ENCODE peak calls at places on chromosomes 7 and 10, in four cellular contexts. U, B, W and H are unnamed samples.

GRCh38 chr10:76881477-76882220 is 756.0 kb downstream of the KCNMA1 start:
- DNase-seq in B (peak), U (no peak), W (peak), H (peak)

GRCh38 chr7:137930616-137931015 is 71.3 kb downstream of the CREB3L2 start:
- DNase-seq in B (peak), W (peak), U (peak), H (peak)

GRCh38 chr7:43480581-43480980 is 102.3 kb upstream of the STK17A start:
- DNase-seq in U (no peak), B (no peak), W (no peak), H (no peak)

GRCh38 chr10:97542169-97543024 is 30.2 kb upstream of the ANKRD2 start:
- DNase-seq in B (peak), U (peak), W (peak), H (peak)

GRCh38 chr10:99796928-99797327 is 14.5 kb downstream of the ABCC2 start:
- DNase-seq in U (no peak), B (no peak), W (no peak), H (no peak)

GRCh38 chr7:131787101-131787500 is 230.7 kb upstream of the PODXL start:
- DNase-seq in W (no peak), B (no peak), U (no peak), H (no peak)

GRCh38 chr7:27159278-27160146 is 3.0 kb upstream of the HOXA7 start:
- DNase-seq in W (peak), B (peak), U (no peak), H (no peak)

GRCh38 chr10:75497997-75498797 is 66.8 kb downstream of the LRMDA start:
- DNase-seq in W (peak), B (no peak), U (no peak), H (peak)

GRCh38 chr7:1027285-1028043 is 16.9 kb upstream of the GPR146 start:
- DNase-seq in W (peak), B (peak), U (peak), H (peak)

GRCh38 chr7:6531492-6532279 is 19.6 kb downstream of the GRID2IP start:
- DNase-seq in W (no peak), B (no peak), U (no peak), H (no peak)
- H3K4me3 ChIP-seq in W (no peak), B (no peak), U (peak), H (no peak)

DNA sequence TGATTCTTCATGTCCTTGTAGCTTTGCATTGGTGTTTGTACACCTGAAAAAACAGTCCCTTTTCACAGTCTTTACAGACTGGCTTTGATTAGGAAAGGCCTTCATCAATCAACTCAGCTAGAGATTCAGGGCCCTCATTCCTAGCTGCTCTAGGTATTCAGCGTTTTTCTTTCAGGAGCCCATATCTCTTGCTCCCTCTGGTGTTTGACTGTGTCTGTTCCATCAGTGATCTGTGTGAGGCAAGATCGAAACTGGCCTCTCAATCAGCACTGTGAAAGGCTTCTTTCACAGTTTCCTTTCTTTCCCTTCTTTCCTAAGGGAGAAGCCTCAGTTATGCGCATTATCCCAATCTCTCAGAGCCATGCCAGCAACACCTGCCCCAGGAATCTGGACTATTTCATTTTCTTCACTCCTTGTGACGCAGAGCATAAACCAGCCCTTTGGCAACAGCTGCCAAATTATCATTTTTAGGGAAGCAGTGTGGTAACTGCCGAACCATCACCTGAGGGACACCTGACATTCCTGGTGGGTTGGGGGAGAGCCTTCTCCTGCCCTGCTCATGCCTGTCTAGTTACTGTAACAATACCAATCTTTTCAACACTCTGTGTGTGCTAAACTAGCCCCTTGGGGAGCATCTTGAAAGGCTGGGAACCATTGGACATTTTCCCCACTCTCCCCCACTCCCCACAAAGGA is 75.7 kb upstream of the CCDC71L start:
- DNase-seq in B (peak), W (peak), U (peak), H (peak)
- TF ChIP-seq CTCF in B (peak), W (peak), U (peak), H (peak)

DNA sequence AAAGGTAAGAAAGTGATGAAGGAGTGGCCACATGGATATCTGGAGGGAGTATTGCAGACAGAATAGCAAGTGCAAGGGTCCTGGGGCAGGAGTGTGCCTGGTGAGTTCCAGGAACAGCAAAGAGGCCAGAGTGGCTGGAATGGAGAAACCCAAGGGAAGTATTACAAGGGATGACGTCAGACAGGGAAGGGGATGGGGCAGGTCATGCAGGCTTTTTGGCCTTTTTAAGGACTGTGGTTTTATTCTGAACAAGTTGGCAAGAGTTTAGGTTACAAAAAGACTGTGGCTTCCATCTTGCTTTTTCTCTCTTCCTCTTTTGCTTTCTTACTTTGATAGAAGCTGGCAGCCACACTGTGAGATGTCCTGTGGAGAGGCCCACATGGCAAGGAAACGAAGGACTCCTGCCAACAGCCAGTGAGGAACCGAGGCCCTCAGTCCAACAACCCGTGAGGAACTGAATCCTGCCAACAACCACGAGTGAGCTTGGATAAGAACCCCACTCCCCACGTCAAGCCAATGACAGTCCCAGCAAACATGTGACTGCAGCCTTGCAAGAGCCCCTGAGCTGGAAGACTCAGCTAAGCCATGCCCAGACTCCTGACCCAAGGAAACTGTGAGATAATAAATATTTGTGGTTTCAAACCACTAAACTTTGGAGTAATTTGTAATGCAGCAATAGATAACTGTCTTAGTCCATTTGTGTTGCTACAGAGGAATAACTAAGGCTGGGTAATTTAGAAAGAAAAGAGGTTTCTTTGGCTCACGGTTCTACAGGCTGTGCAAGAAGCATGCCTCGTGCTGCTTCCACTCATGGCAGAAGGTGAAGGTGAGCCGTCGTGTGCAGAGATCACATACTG is 19.8 kb upstream of the KDM7A start:
- DNase-seq in W (peak), U (no peak), B (peak), H (peak)
- H3K4me3 ChIP-seq in W (no peak), U (no peak), B (no peak), H (no peak)

GRCh38 chr7:152330827-152331226 is 105.0 kb downstream of the KMT2C start:
- DNase-seq in U (no peak), B (no peak), W (peak), H (peak)

GRCh38 chr7:152333134-152333533 is 102.7 kb downstream of the KMT2C start:
- DNase-seq in W (peak), B (no peak), U (no peak), H (no peak)

GRCh38 chr7:152329469-152329868 is 106.3 kb downstream of the KMT2C start:
- DNase-seq in W (no peak), U (no peak), B (no peak), H (no peak)

GRCh38 chr7:152328234-152328633 is 107.6 kb downstream of the KMT2C start:
- DNase-seq in U (no peak), B (no peak), W (no peak), H (no peak)
- TF ChIP-seq CTCF in U (no peak), B (no peak), W (no peak), H (no peak)

GRCh38 chr10:4504550-4504949 is 321.5 kb upstream of the AKR1E2 start:
- DNase-seq in U (no peak), W (no peak), B (no peak), H (no peak)
- H3K4me3 ChIP-seq in U (no peak), W (no peak), B (no peak), H (no peak)